ENCODE peak calls at places on chromosomes 16 and 17, in six cellular contexts. Q, H, V, U, M and Z are unnamed samples. For H3K4me1, the result is how much of the 10 kb centered on the place peaks cover.

GRCh38 chr17:41540921-41541625 is 13.0 kb upstream of the KRT19 start:
- DNase-seq in V (no peak), U (no peak), H (no peak), M (no peak), Q (no peak), Z (no peak)

GRCh38 chr16:89123001-89123830 is 29.6 kb downstream of the ACSF3 start:
- DNase-seq in M (no peak), V (no peak), U (no peak), H (no peak), Q (no peak), Z (no peak)

GRCh38 chr16:66342294-66342900 is 24.1 kb upstream of the CDH5 start:
- DNase-seq in V (no peak), M (no peak), Q (peak), H (peak), U (no peak), Z (no peak)

GRCh38 chr17:82055023-82055964 is 3.6 kb downstream of the GPS1 start:
- DNase-seq in Q (no peak), V (no peak), M (no peak), H (no peak), U (no peak), Z (no peak)

GRCh38 chr16:67940436-67941089 is 3.4 kb downstream of the LCAT start:
- DNase-seq in Q (no peak), U (no peak), V (no peak), M (no peak), H (no peak), Z (no peak)

GRCh38 chr16:89371968-89372634 is 118.3 kb downstream of the ANKRD11 start:
- DNase-seq in H (no peak), M (no peak), U (peak), V (no peak), Q (no peak), Z (no peak)

GRCh38 chr17:55323518-55324295 is 58.9 kb downstream of the HLF start:
- DNase-seq in U (no peak), H (no peak), V (no peak), Q (no peak), M (no peak), Z (no peak)

GRCh38 chr17:61431594-61432311 is 20.5 kb upstream of the TBX4 start:
- DNase-seq in M (no peak), V (no peak), U (peak), H (no peak), Q (no peak), Z (no peak)

GRCh38 chr16:72241930-72242329 is 70.0 kb upstream of the PMFBP1 start:
- DNase-seq in U (peak), Q (no peak), V (peak), M (no peak), H (peak), Z (peak)

GRCh38 chr16:24062270-24062817 is 193.8 kb upstream of the CACNG3 start:
- DNase-seq in V (no peak), U (no peak), H (no peak), M (no peak), Q (no peak), Z (no peak)

GRCh38 chr16:22355487-22355908 is 18.9 kb downstream of the CDR2 start:
- DNase-seq in M (peak), Q (no peak), V (no peak), U (no peak), H (no peak), Z (no peak)

GRCh38 chr16:20866161-20866772 is 33.9 kb downstream of the DCUN1D3 start:
- DNase-seq in Q (no peak), V (peak), M (no peak), H (peak), U (peak), Z (peak)

GRCh38 chr16:824601-825000 is 24.1 kb upstream of the GNG13 start:
- DNase-seq in U (no peak), Q (no peak), V (no peak), M (no peak), H (no peak), Z (no peak)

GRCh38 chr16:49281843-49282642 is 405 bp upstream of the CBLN1 start:
- DNase-seq in M (no peak), U (peak), V (no peak), Q (peak), H (peak), Z (no peak)

GRCh38 chr16:12682441-12682840 is 121.2 kb downstream of the CPPED1 start:
- DNase-seq in V (no peak), M (no peak), U (no peak), Q (no peak), H (no peak), Z (no peak)

GRCh38 chr17:80082403-80083135 is 18.8 kb upstream of the GAA start:
- DNase-seq in M (no peak), U (peak), H (peak), Q (peak), V (peak), Z (no peak)

GRCh38 chr17:50507871-50508572 is at the start of gene MYCBPAP:
- DNase-seq in M (peak), H (peak), V (no peak), Q (peak), U (peak), Z (no peak)

GRCh38 chr17:28345420-28346198 is 10.0 kb downstream of the TNFAIP1 start:
- DNase-seq in Q (no peak), H (no peak), U (no peak), V (no peak), M (no peak), Z (no peak)

GRCh38 chr16:31528726-31529397 is 1.2 kb downstream of the AHSP start:
- DNase-seq in H (no peak), M (no peak), Q (no peak), V (no peak), U (no peak), Z (no peak)

GRCh38 chr16:53949716-53950410 is 245.9 kb downstream of the FTO start:
- DNase-seq in U (peak), Q (no peak), V (no peak), M (no peak), H (no peak), Z (no peak)

GRCh38 chr17:12789976-12790805 is 893 bp downstream of the ARHGAP44 start:
- DNase-seq in Q (no peak), H (peak), V (no peak), M (no peak), U (no peak), Z (no peak)

GRCh38 chr17:79242393-79242792 is 167.8 kb downstream of the ENGASE start:
- DNase-seq in Q (no peak), M (no peak), V (no peak), U (no peak), H (no peak), Z (no peak)

GRCh38 chr16:30777591-30778297 is 9.3 kb downstream of the ZNF629 start:
- DNase-seq in Q (no peak), H (no peak), M (no peak), V (no peak), U (no peak), Z (no peak)

DNA sequence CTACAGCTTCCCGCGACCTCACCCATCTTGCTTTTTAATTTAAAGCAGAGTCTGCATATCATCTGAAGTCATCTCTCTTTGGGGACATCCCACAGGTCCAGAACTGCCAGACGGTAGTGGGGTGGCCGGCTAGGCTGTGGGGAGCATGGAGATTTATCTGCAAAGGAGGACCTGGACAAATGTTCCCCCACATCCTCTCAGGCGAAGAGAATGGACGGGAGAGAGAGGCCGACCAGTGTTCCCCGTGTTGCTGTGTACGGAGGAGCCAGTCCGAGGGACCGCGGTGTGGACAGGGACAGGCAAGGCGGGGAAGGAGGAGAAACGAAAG is 663 bp upstream of the MT1M start:
- DNase-seq in U (no peak), V (no peak), Q (no peak), M (no peak), H (no peak), Z (no peak)
- H3K4me3 ChIP-seq in U (peak), V (no peak), Q (peak), M (no peak), H (peak), Z (no peak)

DNA sequence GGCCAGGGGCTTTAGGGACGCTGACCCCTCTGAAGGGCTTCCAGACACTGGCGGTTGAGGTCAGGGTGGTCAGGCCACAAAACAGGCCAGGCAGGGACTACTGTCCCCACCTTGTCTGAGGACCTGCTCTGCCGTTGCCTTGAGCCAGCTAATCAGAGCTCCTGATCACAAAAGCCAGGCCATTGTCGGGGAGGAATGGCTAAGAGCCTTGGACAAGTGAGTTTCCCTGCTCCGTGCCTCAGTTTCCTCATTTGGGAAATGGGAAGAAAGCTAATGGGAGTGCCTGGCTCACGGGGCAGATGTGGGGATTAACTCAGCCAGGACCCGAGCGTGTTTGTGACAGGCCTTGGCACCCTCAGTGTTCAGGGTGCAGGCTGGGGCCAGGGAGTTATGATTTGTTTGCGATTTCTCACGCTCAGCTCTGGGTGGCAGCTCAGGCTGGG is 246.5 kb upstream of the CIBAR2 start:
- DNase-seq in Q (no peak), M (no peak), U (no peak), V (no peak), H (no peak), Z (no peak)
- H3K4me1 ChIP-seq in Q (under half), M (under half), U (under half), V (under half), H (under half), Z (under half)

DNA sequence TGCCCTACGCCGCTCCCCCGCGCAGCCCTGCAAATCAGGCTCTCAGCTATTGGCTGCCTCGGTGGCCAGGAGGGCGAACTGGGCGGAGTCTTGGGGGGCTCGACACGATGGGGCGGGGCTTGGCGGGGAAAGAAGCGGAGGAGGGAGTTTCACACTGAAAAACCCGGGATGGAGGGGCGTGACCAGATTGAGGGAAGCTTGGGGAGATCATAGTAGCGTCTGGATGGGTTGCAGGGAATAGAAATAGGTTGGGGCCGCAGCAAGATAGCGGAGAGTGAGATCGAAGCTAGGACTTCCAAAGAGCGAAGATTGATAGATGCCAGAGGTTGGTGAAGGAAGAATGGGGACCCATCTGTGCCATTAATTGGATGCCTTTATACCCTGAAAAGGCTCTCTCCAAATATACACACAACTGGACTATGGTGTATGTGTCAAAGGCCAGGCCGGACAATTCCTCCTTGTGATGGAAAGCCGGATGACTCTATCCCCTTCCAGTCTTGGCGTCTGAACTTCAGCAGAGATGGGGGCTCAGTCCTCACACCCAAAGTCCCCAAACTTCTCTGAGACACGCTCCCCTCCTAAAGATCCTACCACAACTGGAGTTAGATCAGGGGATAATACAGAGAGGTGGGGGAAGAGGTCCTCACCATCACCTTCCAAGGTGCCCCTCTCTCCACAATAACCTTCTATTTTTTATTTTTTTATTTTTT is 384 bp upstream of the STAC2 start:
- DNase-seq in U (peak), H (peak), V (no peak), Q (peak), M (no peak), Z (no peak)
- TF ChIP-seq EZH2 in U (peak), H (no peak), V (no peak), Q (no peak), M (no peak), Z (peak)

DNA sequence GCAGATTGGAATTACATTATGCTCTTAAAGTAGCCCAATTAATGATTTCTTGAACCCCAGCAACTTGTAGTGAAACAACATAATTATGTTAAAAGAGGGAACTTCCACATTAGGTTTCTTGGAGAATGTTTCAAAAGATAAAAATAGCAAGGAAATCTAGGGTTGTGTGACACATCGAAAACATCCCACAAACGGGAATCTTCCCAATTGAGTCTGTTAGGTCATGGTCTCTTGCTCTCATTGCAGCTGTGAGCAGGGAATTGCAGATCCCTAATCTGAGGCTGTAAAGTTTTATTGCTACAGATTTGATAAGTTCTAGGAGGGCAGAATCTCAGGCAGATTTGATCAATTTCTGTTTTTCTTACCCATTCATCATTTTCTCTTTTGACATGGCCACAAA is 6.7 kb upstream of the LPO start:
- DNase-seq in M (no peak), Q (no peak), V (no peak), U (no peak), H (no peak), Z (no peak)
- H3K4me3 ChIP-seq in M (no peak), Q (no peak), V (no peak), U (no peak), H (no peak), Z (no peak)

GRCh38 chr17:32555611-32556310 is 69.0 kb downstream of the CDK5R1 start:
- DNase-seq in M (no peak), Q (no peak), V (no peak), H (no peak), U (no peak), Z (no peak)
- H3K4me1 ChIP-seq in M (half or more), Q (under half), V (under half), H (under half), U (under half), Z (under half)

GRCh38 chr16:84369938-84370627 is 1.7 kb downstream of the ATP2C2 start:
- DNase-seq in H (no peak), V (no peak), U (no peak), M (no peak), Q (no peak), Z (no peak)

GRCh38 chr16:84367750-84368320 is 503 bp upstream of the ATP2C2 start:
- DNase-seq in Q (no peak), U (no peak), V (no peak), M (no peak), H (no peak), Z (no peak)

GRCh38 chr16:84367297-84367680 is 1.0 kb upstream of the ATP2C2 start:
- DNase-seq in Q (no peak), M (no peak), V (no peak), H (no peak), U (no peak), Z (no peak)

GRCh38 chr16:84369105-84369504 is 767 bp downstream of the ATP2C2 start:
- DNase-seq in V (no peak), U (no peak), Q (no peak), M (no peak), H (peak), Z (no peak)

GRCh38 chr16:84368327-84368996 is at the start of gene ATP2C2:
- DNase-seq in V (peak), M (no peak), H (peak), U (no peak), Q (peak), Z (no peak)
- TF ChIP-seq EZH2 in V (no peak), M (no peak), H (peak), U (peak), Q (no peak), Z (no peak)

DNA sequence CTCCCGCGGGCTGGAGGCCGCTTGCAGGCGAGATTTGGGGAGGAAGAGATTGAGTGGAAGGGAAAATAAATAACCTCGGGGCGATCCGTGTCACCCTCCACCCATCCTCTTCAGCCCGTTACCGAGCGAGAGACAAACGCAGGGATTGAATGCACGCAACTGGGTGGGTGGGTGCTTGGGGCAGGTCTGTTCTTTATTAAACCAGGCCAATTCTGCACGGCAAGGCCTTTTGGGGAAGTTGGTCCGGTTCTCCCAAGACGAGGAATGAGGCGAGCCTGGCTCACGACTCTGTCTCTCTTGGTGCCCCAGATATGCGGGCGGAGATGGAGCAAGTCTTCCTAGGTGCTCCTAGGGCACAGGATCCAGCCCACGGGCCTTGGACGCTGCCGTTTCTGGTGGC is 396 bp upstream of the HOXB7 start:
- DNase-seq in H (no peak), U (no peak), M (no peak), V (no peak), Q (no peak), Z (no peak)
- H3K4me3 ChIP-seq in H (peak), U (peak), M (peak), V (peak), Q (no peak), Z (peak)

DNA sequence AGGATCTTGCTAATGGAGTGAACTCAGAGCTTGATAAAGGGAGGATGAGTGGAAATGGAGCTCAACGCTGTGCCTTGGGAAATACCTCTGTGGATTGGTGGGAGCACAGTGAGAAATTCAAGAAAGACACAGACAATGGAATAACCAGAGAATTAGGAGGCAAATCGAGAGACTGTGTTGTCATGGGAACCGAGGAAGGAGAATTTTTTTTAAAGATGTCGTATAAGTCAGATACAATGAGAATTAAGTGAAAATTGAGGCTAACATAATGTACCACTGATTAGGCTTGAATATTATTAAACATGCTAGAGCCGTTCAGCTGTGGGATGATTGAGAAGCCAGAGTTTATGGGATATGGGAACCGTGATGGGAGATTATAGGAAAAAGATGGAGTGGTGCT is 134.2 kb downstream of the PRKCA start:
- DNase-seq in H (no peak), V (no peak), Q (no peak), M (no peak), U (no peak), Z (no peak)
- H3K4me1 ChIP-seq in H (under half), V (under half), Q (under half), M (under half), U (under half), Z (under half)

GRCh38 chr16:58628845-58629680 is 563 bp downstream of the CNOT1 start:
- DNase-seq in U (peak), H (peak), V (no peak), Q (no peak), M (peak), Z (no peak)

GRCh38 chr16:58635502-58635901 is 5.9 kb upstream of the CNOT1 start:
- DNase-seq in V (no peak), U (no peak), Q (no peak), H (no peak), M (no peak), Z (no peak)

GRCh38 chr16:58634265-58634802 is 4.7 kb upstream of the CNOT1 start:
- DNase-seq in U (no peak), H (no peak), V (no peak), M (no peak), Q (no peak), Z (no peak)

DNA sequence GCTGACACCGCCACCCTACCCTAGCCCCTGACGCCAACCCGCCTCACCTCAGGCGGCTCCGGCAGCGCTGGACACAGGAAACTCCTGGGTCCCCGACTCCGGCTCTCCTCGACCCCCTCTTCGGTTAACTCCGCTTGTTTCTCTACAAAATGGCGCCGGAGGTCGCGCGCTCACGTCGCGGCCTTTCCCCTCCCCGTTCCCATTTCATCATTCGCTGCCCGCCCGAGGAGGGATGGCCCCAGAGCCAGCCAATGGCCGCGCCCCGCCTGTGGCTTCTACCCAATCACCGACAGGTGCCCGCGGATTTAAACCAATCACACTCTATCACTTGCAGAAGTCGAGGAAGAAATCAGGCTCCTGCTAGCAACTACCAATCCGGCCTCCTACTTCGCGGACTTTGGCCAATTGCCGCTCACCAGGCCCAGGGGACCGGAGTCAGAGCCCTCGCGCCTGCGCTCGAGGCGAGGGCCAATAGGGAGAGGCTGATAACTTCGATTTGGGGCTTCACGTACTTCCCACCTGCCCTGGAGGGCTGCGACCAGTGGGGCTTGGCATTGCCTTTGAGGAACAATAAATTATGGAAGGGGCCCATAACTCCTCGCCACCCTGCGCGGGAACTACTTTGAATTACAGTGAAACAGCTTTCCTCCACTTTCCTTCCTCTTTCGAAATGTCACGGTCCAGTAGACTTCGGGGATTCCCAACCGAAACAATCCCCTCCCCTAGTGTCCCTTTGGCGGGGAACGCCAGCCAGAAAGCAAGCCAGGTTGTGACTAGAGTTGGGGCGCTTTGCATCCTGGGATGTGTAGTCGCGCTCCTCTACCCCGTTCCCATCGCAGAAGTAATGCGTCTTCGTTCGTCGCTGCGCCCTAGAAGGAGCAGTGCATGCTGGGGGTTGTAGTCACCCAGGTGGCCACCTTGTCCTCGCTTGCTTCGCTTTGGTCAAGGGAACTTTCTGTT is at the start of gene CNOT1:
- DNase-seq in V (peak), U (peak), M (peak), Q (peak), H (peak), Z (peak)
- TF ChIP-seq EZH2 in V (no peak), U (peak), M (no peak), Q (no peak), H (no peak), Z (no peak)